ENCODE peak calls at places on chromosome 22, in six cellular contexts. L is kidney, C is psoas muscle, H is spleen, P is OCI-LY7, B is astrocyte. A is an unnamed sample.

GRCh38 chr22:20957118-20957690 is 9.9 kb upstream of the AIFM3 start:
- DNase-seq in L (peak; percentile 82), C (peak; percentile 27), H (peak; percentile 82), P (no peak), B (no peak), A (peak; percentile 76)

GRCh38 chr22:22748297-22748743 is 103.9 kb downstream of the GGTLC2 start:
- DNase-seq in L (no peak), B (peak; percentile 8), P (peak; percentile 61), C (peak; percentile 24), H (no peak), A (no peak)

GRCh38 chr22:19291218-19291579 is 320 bp downstream of the CLTCL1 start:
- DNase-seq in L (peak; percentile 80), B (no peak), P (no peak), C (peak; percentile 48), H (no peak), A (peak; percentile 78)

GRCh38 chr22:26610072-26610958 is 7.5 kb downstream of the CRYBB1 start:
- DNase-seq in H (peak; percentile 74), C (peak; percentile 36), L (no peak), B (peak; percentile 96), P (peak; percentile 81), A (no peak)

GRCh38 chr22:47569389-47570299 is 807.2 kb downstream of the TBC1D22A start:
- DNase-seq in P (no peak), C (no peak), H (no peak), L (no peak), B (no peak), A (no peak)

GRCh38 chr22:19810381-19811141 is 44.1 kb downstream of the GNB1L start:
- DNase-seq in L (peak; percentile 76), B (peak; percentile 95), H (peak; percentile 62), C (no peak), P (no peak), A (no peak)

GRCh38 chr22:48952256-48953102 is 875.2 kb downstream of the BRD1 start:
- DNase-seq in C (no peak), P (no peak), H (peak; percentile 41), B (no peak), L (no peak), A (peak; percentile 53)

GRCh38 chr22:26901228-26901816 is 243.9 kb downstream of the MIAT start:
- DNase-seq in L (peak; percentile 67), C (no peak), H (no peak), B (no peak), P (no peak), A (no peak)

GRCh38 chr22:17305076-17305475 is 64.2 kb upstream of the CECR2 start:
- DNase-seq in B (no peak), C (no peak), P (no peak), L (no peak), H (peak; percentile 54), A (no peak)

GRCh38 chr22:35160268-35160667 is 94.3 kb downstream of the ISX start:
- DNase-seq in C (no peak), L (no peak), B (no peak), H (no peak), P (no peak), A (no peak)

GRCh38 chr22:49292909-49293308 is 534.8 kb downstream of the BRD1 start:
- DNase-seq in P (no peak), H (no peak), B (no peak), L (no peak), C (no peak), A (peak; percentile 25)

GRCh38 chr22:29202231-29203192 is 3.2 kb upstream of the EMID1 start:
- DNase-seq in B (peak; percentile 46), L (peak; percentile 91), C (peak; percentile 56), H (peak; percentile 88), P (peak; percentile 70), A (no peak)

GRCh38 chr22:27993774-27994350 is 74.8 kb upstream of the PITPNB start:
- DNase-seq in P (no peak), C (no peak), L (no peak), B (no peak), H (peak; percentile 58), A (peak; percentile 23)

GRCh38 chr22:49244466-49245420 is 582.9 kb downstream of the BRD1 start:
- DNase-seq in H (no peak), B (no peak), C (no peak), P (no peak), L (peak; percentile 43), A (peak; percentile 50)

GRCh38 chr22:22520020-22520656 is at the start of gene ZNF280A:
- DNase-seq in B (no peak), L (no peak), C (no peak), P (no peak), H (no peak), A (no peak)

GRCh38 chr22:49629024-49629570 is 198.6 kb downstream of the BRD1 start:
- DNase-seq in C (no peak), L (no peak), H (peak; percentile 39), P (no peak), B (no peak), A (no peak)

GRCh38 chr22:35043251-35043931 is 22.6 kb upstream of the ISX start:
- DNase-seq in L (no peak), B (no peak), P (peak; percentile 20), H (no peak), C (no peak), A (no peak)

GRCh38 chr22:41998361-41999261 is at the start of gene WBP2NL:
- DNase-seq in B (peak; percentile 62), C (peak; percentile 80), L (peak; percentile 95), P (peak; percentile 86), H (peak; percentile 96), A (peak; percentile 92)

GRCh38 chr22:39013923-39014722 is at the start of gene APOBEC3C:
- DNase-seq in L (peak; percentile 91), B (peak; percentile 85), C (peak; percentile 77), P (peak; percentile 70), H (peak; percentile 91), A (peak; percentile 83)

GRCh38 chr22:29266564-29267461 is 968 bp downstream of the RHBDD3 start:
- DNase-seq in P (peak; percentile 13), H (peak; percentile 79), B (no peak), C (no peak), L (no peak), A (peak; percentile 58)

GRCh38 chr22:43848366-43849171 is 13.7 kb downstream of the SULT4A1 start:
- DNase-seq in L (peak; percentile 57), P (no peak), B (peak; percentile 10), H (peak; percentile 63), C (no peak), A (peak; percentile 52)

GRCh38 chr22:50502628-50503474 is 4.7 kb downstream of the LMF2 start:
- DNase-seq in H (no peak), B (no peak), L (peak; percentile 73), P (no peak), C (no peak), A (no peak)

GRCh38 chr22:48593551-48593950 is 1234.1 kb downstream of the BRD1 start:
- DNase-seq in C (no peak), P (no peak), L (peak; percentile 60), B (no peak), H (no peak), A (no peak)

DNA sequence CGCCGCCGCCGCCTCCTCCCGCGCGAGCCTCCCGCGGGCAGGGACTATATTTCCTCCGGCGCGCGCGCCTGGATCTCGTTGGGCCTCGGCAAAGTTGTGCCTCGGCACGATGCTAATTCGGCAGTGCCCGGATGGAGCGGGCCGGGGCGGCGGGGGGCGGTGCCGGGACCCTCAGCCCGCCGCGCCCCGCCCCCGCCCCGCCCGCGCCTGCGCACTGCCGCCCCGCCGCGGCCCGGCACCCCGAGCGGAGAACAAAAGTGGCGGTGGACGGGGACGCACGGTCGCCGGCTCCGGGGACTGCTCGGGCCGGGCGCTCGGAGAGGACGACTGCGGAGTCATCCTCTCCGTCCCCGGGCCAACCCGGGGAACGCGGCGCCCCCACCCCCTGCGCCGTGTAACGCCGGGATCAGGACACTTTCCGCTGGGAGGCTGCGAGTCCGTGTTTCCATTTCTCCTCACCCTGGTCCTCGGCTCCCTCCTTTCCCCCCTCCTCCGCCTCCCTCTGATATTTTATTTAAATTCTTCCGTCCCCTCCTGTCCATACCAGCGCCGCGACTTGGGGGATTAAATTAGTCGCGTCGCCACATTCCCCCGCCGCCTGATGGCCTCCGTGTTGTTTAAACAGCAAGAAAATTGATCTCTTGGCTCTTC is at the start of gene PHF21B:
- DNase-seq in B (no peak), H (no peak), C (peak; percentile 50), P (peak; percentile 84), L (peak; percentile 86), A (no peak)
- H3K27ac ChIP-seq in B (no peak within 1 kb of the TSS), H (no peak within 1 kb of the TSS), C (no peak within 1 kb of the TSS), P (no peak within 1 kb of the TSS), L (peak within 1 kb of the TSS; percentile 17), A (no peak within 1 kb of the TSS)

GRCh38 chr22:30602049-30602448 is 4.9 kb upstream of the TCN2 start:
- DNase-seq in C (no peak), L (no peak), B (peak; percentile 12), H (no peak), P (peak; percentile 49), A (no peak)
- H3K4me1 ChIP-seq in C (peaks cover 13% of the 10 kb centered on the region), L (peaks cover 4% of the 10 kb centered on the region), B (peaks cover 6% of the 10 kb centered on the region), H (peaks cover 18% of the 10 kb centered on the region), P (peaks cover 19% of the 10 kb centered on the region), A (peaks cover 9% of the 10 kb centered on the region)

DNA sequence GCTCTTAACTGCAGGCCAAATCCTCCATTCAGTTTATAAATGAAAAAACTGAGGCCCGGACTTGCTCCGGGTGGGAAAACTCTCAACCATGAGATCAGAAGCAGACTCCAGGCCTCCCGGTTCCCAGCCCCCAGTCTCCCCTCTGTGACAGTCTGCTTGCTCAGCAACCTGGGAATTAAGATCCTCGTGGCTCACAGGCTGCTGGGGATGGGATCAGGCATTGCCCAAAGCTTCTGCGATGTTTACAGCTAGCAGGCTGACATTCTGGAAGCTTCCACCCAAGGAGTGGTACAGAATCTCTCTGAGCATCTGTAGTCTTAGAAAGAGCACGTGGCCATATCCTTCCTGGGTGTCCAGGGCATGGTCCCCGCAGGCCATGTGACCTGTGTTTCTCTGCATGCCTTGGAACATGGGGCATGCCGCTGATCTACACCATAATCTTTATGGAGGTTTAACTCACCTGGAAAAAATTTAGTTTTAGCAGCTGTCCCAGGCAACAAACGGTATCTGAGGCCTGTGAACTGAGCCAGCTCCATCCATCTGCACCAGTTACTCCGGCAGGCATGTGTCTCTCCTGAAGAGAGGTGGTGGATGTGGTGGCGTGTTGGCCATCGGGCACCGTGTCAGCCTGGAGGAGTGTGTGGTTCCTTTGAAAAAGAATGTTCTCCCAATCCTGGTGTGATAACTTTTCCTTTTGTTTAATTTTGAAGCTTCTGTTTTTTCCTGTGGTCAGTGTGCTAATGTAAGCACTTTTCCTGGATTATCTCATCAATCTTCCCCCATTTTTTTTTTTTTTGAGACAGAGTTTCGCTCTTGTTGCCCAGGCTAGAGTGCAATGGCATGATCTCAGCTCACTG is 7.9 kb downstream of the FBLN1 start:
- DNase-seq in C (no peak), B (no peak), H (no peak), L (peak; percentile 45), P (no peak), A (no peak)
- H3K27ac ChIP-seq in C (no peak overlapping the region), B (peak overlapping the region; percentile 0), H (no peak overlapping the region), L (no peak overlapping the region), P (no peak overlapping the region), A (no peak overlapping the region)

GRCh38 chr22:46450931-46451660 is 86.3 kb downstream of the CELSR1 start:
- DNase-seq in L (peak; percentile 88), C (no peak), H (no peak), P (no peak), B (no peak), A (no peak)
- H3K4me1 ChIP-seq in L (peaks cover 19% of the 10 kb centered on the region), C (no peaks in the 10 kb centered on the region), H (no peaks in the 10 kb centered on the region), P (peaks cover 7% of the 10 kb centered on the region), B (no peaks in the 10 kb centered on the region), A (peaks cover 21% of the 10 kb centered on the region)